ENCODE peak calls at places on chromosome 12, in eight cellular contexts. S is AG20443, P is ureter, T is substantia nigra, F is T-helper 17 cell, M is NCI-H510A treated with DMSO at 0.1 percent for 48 hours, B is posterior vena cava, V is iPS DF 6.9. Q is an unnamed sample.

GRCh38 chr12:45327823-45328383 is 112.0 kb downstream of the ANO6 start:
- DNase-seq in S (no peak), V (no peak), T (no peak), M (no peak), B (no peak), F (no peak), P (no peak), Q (no peak)

GRCh38 chr12:10291030-10291429 is 16.6 kb upstream of the KLRD1 start:
- DNase-seq in M (no peak), V (no peak), S (no peak), B (no peak), F (no peak), T (no peak), P (no peak), Q (no peak)

GRCh38 chr12:66321433-66321832 is 19.1 kb downstream of the HELB start:
- DNase-seq in P (no peak), F (no peak), M (no peak), V (no peak), T (no peak), B (no peak), S (no peak), Q (no peak)

GRCh38 chr12:130347588-130347987 is 9.9 kb downstream of the PIWIL1 start:
- DNase-seq in M (no peak), F (no peak), V (no peak), T (no peak), S (no peak), B (no peak), P (no peak), Q (no peak)

GRCh38 chr12:132162508-132163031 is 18.3 kb downstream of the NOC4L start:
- DNase-seq in S (peak; percentile 90), B (peak; percentile 93), V (no peak), T (peak; percentile 18), M (no peak), F (peak; percentile 7), P (no peak), Q (peak; percentile 86)

GRCh38 chr12:22729898-22730443 is 105.0 kb downstream of the ETNK1 start:
- DNase-seq in F (no peak), T (no peak), M (no peak), B (no peak), P (no peak), V (no peak), S (peak; percentile 73), Q (peak; percentile 91)

GRCh38 chr12:110183386-110183785 is 59.2 kb downstream of the IFT81 start:
- DNase-seq in B (no peak), S (no peak), V (no peak), F (no peak), P (no peak), M (no peak), T (peak; percentile 47), Q (no peak)

GRCh38 chr12:104167519-104168458 is 29.8 kb upstream of the NFYB start:
- DNase-seq in S (no peak), F (no peak), P (no peak), V (no peak), M (no peak), T (no peak), B (no peak), Q (no peak)

GRCh38 chr12:130014485-130014807 is 110.6 kb upstream of the TMEM132D start:
- DNase-seq in B (no peak), S (no peak), F (no peak), V (no peak), T (no peak), M (peak; percentile 75), P (no peak), Q (no peak)

GRCh38 chr12:68557011-68557715 is 53.5 kb upstream of the RAP1B start:
- DNase-seq in B (no peak), V (no peak), S (peak; percentile 69), T (no peak), M (no peak), F (no peak), P (no peak), Q (peak; percentile 88)

GRCh38 chr12:12582895-12583303 is 20.2 kb upstream of the DUSP16 start:
- DNase-seq in T (no peak), S (peak; percentile 37), M (no peak), B (no peak), P (peak; percentile 68), V (no peak), F (no peak), Q (peak; percentile 63)

GRCh38 chr12:51025182-51025747 is 919 bp downstream of the SLC11A2 start:
- DNase-seq in F (no peak), T (no peak), V (no peak), M (no peak), B (no peak), P (no peak), S (no peak), Q (no peak)

GRCh38 chr12:46744256-46744655 is 81.5 kb downstream of the SLC38A4 start:
- DNase-seq in S (peak; percentile 20), B (no peak), T (no peak), F (no peak), P (no peak), M (no peak), V (no peak), Q (peak; percentile 86)

GRCh38 chr12:73421832-73422231 is 1115.8 kb upstream of the ATXN7L3B start:
- DNase-seq in V (no peak), P (no peak), M (no peak), T (no peak), S (no peak), B (no peak), F (no peak), Q (no peak)

GRCh38 chr12:29580971-29581370 is 83.5 kb upstream of the OVCH1 start:
- DNase-seq in T (no peak), V (no peak), B (no peak), S (no peak), M (no peak), P (no peak), F (no peak), Q (no peak)

GRCh38 chr12:120206228-120206627 is 5.3 kb upstream of the RPLP0 start:
- DNase-seq in S (no peak), B (no peak), F (no peak), M (no peak), V (no peak), P (no peak), T (no peak), Q (no peak)

GRCh38 chr12:105406497-105406896 is 76.0 kb downstream of the C12orf75 start:
- DNase-seq in F (no peak), T (no peak), V (no peak), M (peak; percentile 55), P (no peak), S (no peak), B (no peak), Q (no peak)

GRCh38 chr12:120818416-120818815 is 85.7 kb downstream of the SPPL3 start:
- DNase-seq in F (no peak), T (peak; percentile 32), S (no peak), V (no peak), P (no peak), M (no peak), B (no peak), Q (no peak)

GRCh38 chr12:95547522-95548055 is 3.7 kb downstream of the USP44 start:
- DNase-seq in T (no peak), M (no peak), S (peak; percentile 56), B (no peak), F (no peak), P (no peak), V (no peak), Q (peak; percentile 67)

GRCh38 chr12:116594325-116595038 is 35.3 kb downstream of the MAP1LC3B2 start:
- DNase-seq in B (peak; percentile 84), M (no peak), V (no peak), P (no peak), T (peak; percentile 1), F (no peak), S (no peak), Q (no peak)

GRCh38 chr12:133233006-133233405 is 2.7 kb downstream of the ANHX start:
- DNase-seq in V (no peak), F (no peak), S (no peak), T (no peak), P (no peak), B (no peak), M (no peak), Q (no peak)

GRCh38 chr12:111488271-111488670 is 82.5 kb downstream of the SH2B3 start:
- DNase-seq in F (no peak), S (no peak), M (no peak), V (no peak), T (no peak), B (no peak), P (no peak), Q (no peak)

GRCh38 chr12:26274441-26275312 is 79.3 kb downstream of the SSPN start:
- DNase-seq in T (peak; percentile 76), M (peak; percentile 8), P (peak; percentile 92), B (peak; percentile 95), F (no peak), V (no peak), S (peak; percentile 92), Q (peak; percentile 98)

GRCh38 chr12:123996581-123996980 is 23.6 kb downstream of the ZNF664 start:
- DNase-seq in B (no peak), M (no peak), S (no peak), P (no peak), T (peak; percentile 70), F (no peak), V (no peak), Q (no peak)

Q was measured in AG10803.